ENCODE peak calls at places on chromosomes 13 and 19, in six cellular contexts. One of them, this sample, is unnamed.

GRCh38 chr19:33134571-33135041 is 2.7 kb downstream of the WDR88 start:
- DNase-seq in ascending aorta: no peak
- DNase-seq in mucosa of descending colon: peak; percentile 15
- DNase-seq in heart right ventricle: no peak
- DNase-seq in astrocyte: no peak
- DNase-seq in AG04450: no peak
- DNase-seq in this sample: no peak

GRCh38 chr19:1862424-1863307 is 713 bp downstream of the KLF16 start:
- DNase-seq in ascending aorta: no peak
- DNase-seq in mucosa of descending colon: peak; percentile 71
- DNase-seq in heart right ventricle: peak; percentile 61
- DNase-seq in astrocyte: no peak
- DNase-seq in AG04450: no peak
- DNase-seq in this sample: no peak

GRCh38 chr19:45177817-45178261 is at the start of gene TRAPPC6A:
- DNase-seq in ascending aorta: no peak
- DNase-seq in mucosa of descending colon: no peak
- DNase-seq in heart right ventricle: no peak
- DNase-seq in astrocyte: peak; percentile 62
- DNase-seq in AG04450: no peak
- DNase-seq in this sample: peak; percentile 46

GRCh38 chr19:57241181-57241580 is 749 bp downstream of the ZNF805 start:
- DNase-seq in ascending aorta: no peak
- DNase-seq in mucosa of descending colon: no peak
- DNase-seq in heart right ventricle: no peak
- DNase-seq in astrocyte: peak; percentile 36
- DNase-seq in AG04450: no peak
- DNase-seq in this sample: peak; percentile 33

GRCh38 chr19:48329167-48329891 is 4.0 kb downstream of the EMP3 start:
- DNase-seq in ascending aorta: no peak
- DNase-seq in mucosa of descending colon: peak; percentile 51
- DNase-seq in heart right ventricle: no peak
- DNase-seq in astrocyte: peak; percentile 48
- DNase-seq in AG04450: no peak
- DNase-seq in this sample: peak; percentile 44

GRCh38 chr19:38037151-38037611 is 130.2 kb downstream of the SIPA1L3 start:
- DNase-seq in ascending aorta: no peak
- DNase-seq in mucosa of descending colon: no peak
- DNase-seq in heart right ventricle: no peak
- DNase-seq in astrocyte: no peak
- DNase-seq in AG04450: no peak
- DNase-seq in this sample: no peak

GRCh38 chr19:41876847-41877489 is at the start of gene CD79A:
- DNase-seq in ascending aorta: no peak
- DNase-seq in mucosa of descending colon: no peak
- DNase-seq in heart right ventricle: no peak
- DNase-seq in astrocyte: no peak
- DNase-seq in AG04450: no peak
- DNase-seq in this sample: no peak

GRCh38 chr19:21910318-21910717 is 74.3 kb upstream of the ZNF43 start:
- DNase-seq in ascending aorta: no peak
- DNase-seq in mucosa of descending colon: no peak
- DNase-seq in heart right ventricle: no peak
- DNase-seq in astrocyte: no peak
- DNase-seq in AG04450: no peak
- DNase-seq in this sample: no peak

GRCh38 chr13:94557836-94558235 is 38.1 kb downstream of the TGDS start:
- DNase-seq in ascending aorta: no peak
- DNase-seq in mucosa of descending colon: no peak
- DNase-seq in heart right ventricle: no peak
- DNase-seq in astrocyte: no peak
- DNase-seq in AG04450: no peak
- DNase-seq in this sample: no peak

GRCh38 chr19:4693078-4693350 is 22.9 kb upstream of the MYDGF start:
- DNase-seq in ascending aorta: no peak
- DNase-seq in mucosa of descending colon: no peak
- DNase-seq in heart right ventricle: no peak
- DNase-seq in astrocyte: no peak
- DNase-seq in AG04450: no peak
- DNase-seq in this sample: no peak
- H3K4me3 ChIP-seq in ascending aorta: no peak overlapping the region
- H3K4me3 ChIP-seq in mucosa of descending colon: no peak overlapping the region
- H3K4me3 ChIP-seq in heart right ventricle: no peak overlapping the region
- H3K4me3 ChIP-seq in astrocyte: no peak overlapping the region
- H3K4me3 ChIP-seq in AG04450: no peak overlapping the region
- H3K4me3 ChIP-seq in this sample: no peak overlapping the region

DNA sequence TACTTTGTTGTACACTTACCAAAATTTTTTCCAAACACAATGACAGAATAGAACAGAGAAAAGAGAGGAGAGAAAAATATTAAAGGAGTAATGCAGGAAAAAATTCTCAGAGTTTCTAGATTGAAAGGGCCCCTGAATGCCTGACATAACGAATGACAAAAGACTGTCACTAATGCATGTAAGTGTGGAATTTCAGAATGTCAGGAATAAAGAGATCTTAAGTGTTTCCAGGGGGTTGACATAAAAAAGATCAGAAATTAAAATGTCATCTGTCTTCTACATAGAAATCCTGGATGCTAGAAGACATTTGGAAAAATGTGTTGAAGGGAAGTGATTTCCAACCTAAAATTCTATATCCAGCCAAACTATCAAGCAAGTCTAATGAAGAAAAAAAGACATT is 27.2 kb downstream of the TEX26 start:
- DNase-seq in ascending aorta: no peak
- DNase-seq in mucosa of descending colon: no peak
- DNase-seq in heart right ventricle: no peak
- DNase-seq in astrocyte: no peak
- DNase-seq in AG04450: no peak
- DNase-seq in this sample: no peak
- TF ChIP-seq CTCF in ascending aorta: no peak
- TF ChIP-seq CTCF in mucosa of descending colon: no peak
- TF ChIP-seq CTCF in heart right ventricle: no peak
- TF ChIP-seq CTCF in astrocyte: no peak
- TF ChIP-seq CTCF in AG04450: no peak
- TF ChIP-seq CTCF in this sample: no peak

DNA sequence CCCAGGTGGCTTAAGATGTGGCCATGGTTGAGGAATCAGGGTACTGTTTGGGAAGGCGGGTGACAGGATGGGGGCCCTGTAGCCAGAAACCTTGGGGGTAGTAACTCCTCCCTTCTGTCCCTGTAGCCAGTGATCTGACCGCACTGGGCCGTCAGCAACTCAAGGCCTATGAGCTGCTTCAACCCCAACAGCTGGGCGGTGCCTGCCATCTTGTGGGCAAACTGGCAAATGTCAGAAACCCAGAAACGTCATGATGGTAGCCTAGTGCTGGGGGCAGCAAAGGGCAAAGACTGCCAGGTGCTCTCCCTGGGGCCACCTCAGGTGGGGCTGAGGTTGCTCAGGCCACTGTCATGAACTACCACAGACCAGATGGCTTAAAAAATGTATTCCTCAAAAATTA is 3.5 kb downstream of the COPE start:
- DNase-seq in ascending aorta: no peak
- DNase-seq in mucosa of descending colon: peak; percentile 51
- DNase-seq in heart right ventricle: no peak
- DNase-seq in astrocyte: no peak
- DNase-seq in AG04450: no peak
- DNase-seq in this sample: peak; percentile 56
- H3K4me3 ChIP-seq in ascending aorta: no peak overlapping the region
- H3K4me3 ChIP-seq in mucosa of descending colon: no peak overlapping the region
- H3K4me3 ChIP-seq in heart right ventricle: no peak overlapping the region
- H3K4me3 ChIP-seq in astrocyte: no peak overlapping the region
- H3K4me3 ChIP-seq in AG04450: no peak overlapping the region
- H3K4me3 ChIP-seq in this sample: no peak overlapping the region

GRCh38 chr19:13526552-13526951 is 20.3 kb upstream of the CACNA1A start:
- DNase-seq in ascending aorta: no peak
- DNase-seq in mucosa of descending colon: no peak
- DNase-seq in heart right ventricle: no peak
- DNase-seq in astrocyte: no peak
- DNase-seq in AG04450: no peak
- DNase-seq in this sample: peak; percentile 10
- TF ChIP-seq CTCF in ascending aorta: no peak
- TF ChIP-seq CTCF in mucosa of descending colon: no peak
- TF ChIP-seq CTCF in heart right ventricle: no peak
- TF ChIP-seq CTCF in astrocyte: peak; percentile 20
- TF ChIP-seq CTCF in AG04450: peak; percentile 25
- TF ChIP-seq CTCF in this sample: peak; percentile 14

GRCh38 chr19:17687141-17687856 is 855 bp downstream of the UNC13A start:
- DNase-seq in ascending aorta: no peak
- DNase-seq in mucosa of descending colon: no peak
- DNase-seq in heart right ventricle: no peak
- DNase-seq in astrocyte: no peak
- DNase-seq in AG04450: no peak
- DNase-seq in this sample: no peak

GRCh38 chr19:17686592-17687042 is 1.5 kb downstream of the UNC13A start:
- DNase-seq in ascending aorta: no peak
- DNase-seq in mucosa of descending colon: peak; percentile 7
- DNase-seq in heart right ventricle: peak; percentile 37
- DNase-seq in astrocyte: no peak
- DNase-seq in AG04450: no peak
- DNase-seq in this sample: peak; percentile 21

GRCh38 chr19:17686027-17686511 is 2.1 kb downstream of the UNC13A start:
- DNase-seq in ascending aorta: no peak
- DNase-seq in mucosa of descending colon: no peak
- DNase-seq in heart right ventricle: no peak
- DNase-seq in astrocyte: no peak
- DNase-seq in AG04450: no peak
- DNase-seq in this sample: peak; percentile 20

GRCh38 chr19:17688853-17689595 is 870 bp upstream of the UNC13A start:
- DNase-seq in ascending aorta: no peak
- DNase-seq in mucosa of descending colon: no peak
- DNase-seq in heart right ventricle: no peak
- DNase-seq in astrocyte: no peak
- DNase-seq in AG04450: no peak
- DNase-seq in this sample: no peak

GRCh38 chr19:17687857-17688784 is at the start of gene UNC13A:
- DNase-seq in ascending aorta: no peak
- DNase-seq in mucosa of descending colon: peak; percentile 42
- DNase-seq in heart right ventricle: peak; percentile 56
- DNase-seq in astrocyte: no peak
- DNase-seq in AG04450: no peak
- DNase-seq in this sample: peak; percentile 48
- H3K4me3 ChIP-seq in ascending aorta: peak within 1 kb of the TSS; percentile 55
- H3K4me3 ChIP-seq in mucosa of descending colon: no peak within 1 kb of the TSS
- H3K4me3 ChIP-seq in heart right ventricle: peak within 1 kb of the TSS; percentile 13
- H3K4me3 ChIP-seq in astrocyte: peak within 1 kb of the TSS; percentile 67
- H3K4me3 ChIP-seq in AG04450: no peak within 1 kb of the TSS
- H3K4me3 ChIP-seq in this sample: peak within 1 kb of the TSS; percentile 29

This sample was measured in fibroblast of pulmonary artery.